ENCODE peak calls at places on chromosomes 4 and X, in seven cellular contexts. Z is aorta; A is CD8-positive, alpha-beta memory T cell; B is fibroblast of mammary gland; W is IMR-90; Q is cardiac muscle cell; L is tibial nerve. K is an unnamed sample.

GRCh38 chrX:17859609-17860178 is 1.4 kb downstream of the RAI2 start:
- DNase-seq in W (no peak), B (no peak), L (no peak), Q (no peak), A (no peak), Z (no peak), K (no peak)

GRCh38 chrX:150508461-150509367 is 59.7 kb upstream of the MTM1 start:
- DNase-seq in B (peak; percentile 28), L (peak; percentile 25), A (no peak), Q (no peak), Z (peak; percentile 82), W (peak; percentile 10), K (no peak)

GRCh38 chr4:44446801-44447562 is 1.6 kb downstream of the KCTD8 start:
- DNase-seq in Z (no peak), Q (no peak), W (no peak), B (no peak), L (no peak), A (no peak), K (no peak)

GRCh38 chr4:174260099-174260498 is 23.4 kb downstream of the FBXO8 start:
- DNase-seq in L (no peak), B (peak; percentile 88), W (peak; percentile 85), Z (no peak), Q (no peak), A (no peak), K (no peak)

GRCh38 chr4:2797545-2798305 is 4.8 kb downstream of the SH3BP2 start:
- DNase-seq in Z (no peak), B (no peak), Q (no peak), L (no peak), W (no peak), A (peak; percentile 48), K (no peak)

GRCh38 chr4:89797117-89797516 is 39.8 kb downstream of the SNCA start:
- DNase-seq in L (no peak), W (peak; percentile 34), A (no peak), Q (no peak), Z (no peak), B (peak; percentile 41), K (peak; percentile 63)

GRCh38 chrX:49039598-49040375 is 3.4 kb downstream of the TFE3 start:
- DNase-seq in Z (peak; percentile 80), Q (peak; percentile 91), W (peak; percentile 94), B (peak; percentile 94), A (peak; percentile 54), L (peak; percentile 69), K (peak; percentile 80)

GRCh38 chr4:94358101-94358500 is 15.5 kb upstream of the HPGDS start:
- DNase-seq in W (no peak), Z (no peak), L (no peak), Q (no peak), A (no peak), B (no peak), K (no peak)

GRCh38 chr4:159455675-159456235 is 352.9 kb downstream of the RAPGEF2 start:
- DNase-seq in A (no peak), Z (no peak), B (peak; percentile 55), W (peak; percentile 55), Q (peak; percentile 57), L (peak; percentile 44), K (no peak)

DNA sequence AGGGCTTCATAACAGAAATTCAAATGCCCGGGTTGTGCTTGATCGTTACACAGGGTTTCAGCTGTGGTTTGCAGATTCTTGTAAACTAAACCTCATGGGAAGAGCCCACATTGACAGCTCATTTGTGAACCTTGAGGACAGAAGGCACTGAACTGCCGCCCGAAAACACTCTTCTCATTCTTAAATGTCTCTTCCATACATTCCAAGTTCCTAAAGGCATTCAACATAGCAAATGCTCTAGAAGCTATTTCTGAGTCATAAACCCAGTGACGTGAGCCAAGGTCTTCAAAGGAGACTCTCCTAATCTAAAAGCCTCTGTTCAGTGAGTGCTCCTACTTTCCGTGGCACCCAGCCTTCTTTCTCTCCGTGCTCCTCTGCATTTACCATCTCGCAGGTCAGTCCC is 737.8 kb upstream of the FRG1 start:
- DNase-seq in W (peak; percentile 89), B (peak; percentile 63), Z (no peak), A (no peak), Q (peak; percentile 17), L (no peak), K (no peak)
- H3K4me3 ChIP-seq in W (peak overlapping the region; percentile 26), B (peak overlapping the region; percentile 34), Z (no peak overlapping the region), A (no peak overlapping the region), Q (no peak overlapping the region), L (no peak overlapping the region), K (no peak overlapping the region)

GRCh38 chrX:34874763-34875162 is 67.8 kb upstream of the FAM47B start:
- DNase-seq in L (no peak), Q (no peak), W (no peak), B (no peak), A (no peak), Z (no peak), K (no peak)

GRCh38 chrX:34877451-34877850 is 65.1 kb upstream of the FAM47B start:
- DNase-seq in L (no peak), Z (no peak), B (peak; percentile 32), A (no peak), W (peak; percentile 59), Q (no peak), K (no peak)

GRCh38 chrX:34875204-34875603 is 67.4 kb upstream of the FAM47B start:
- DNase-seq in W (peak; percentile 75), L (no peak), B (peak; percentile 71), A (no peak), Q (no peak), Z (no peak), K (peak; percentile 18)

GRCh38 chrX:34868633-34869032 is 74.0 kb upstream of the FAM47B start:
- DNase-seq in L (no peak), Q (no peak), A (no peak), Z (no peak), B (no peak), W (no peak), K (no peak)

DNA sequence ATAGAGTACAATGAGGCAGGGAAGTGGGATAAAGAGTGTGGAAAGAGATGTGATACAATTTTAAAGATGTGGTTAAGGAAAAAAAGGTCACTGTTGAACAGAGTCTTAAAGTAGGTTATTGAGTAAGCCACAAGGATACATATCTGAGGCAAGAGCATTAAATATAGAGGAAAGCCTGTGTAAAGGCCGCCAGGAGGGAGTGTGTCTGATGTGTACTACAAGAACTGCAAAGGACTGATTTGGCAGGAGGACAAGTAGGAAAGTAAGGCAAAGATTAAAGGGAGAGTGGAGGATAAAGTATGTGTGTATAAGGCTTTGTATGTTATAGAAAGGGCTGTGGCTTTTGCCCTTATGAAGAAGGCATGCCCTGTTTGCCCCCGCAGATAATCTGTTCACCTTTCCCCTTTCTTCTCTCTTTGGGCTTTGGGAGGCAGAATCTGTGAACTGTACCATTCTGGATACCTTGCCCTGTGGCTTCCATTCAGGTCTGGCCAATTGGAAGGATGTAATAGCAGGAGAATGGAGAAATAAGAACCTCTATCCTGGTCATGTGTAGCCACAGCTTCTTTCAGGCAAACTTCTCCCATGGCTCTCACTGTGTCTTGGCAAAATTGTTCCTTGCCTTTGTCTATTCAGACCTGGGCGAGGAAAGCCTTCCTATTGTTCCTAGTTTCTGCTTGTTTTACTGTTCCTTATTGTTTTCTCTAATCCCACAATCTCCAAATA is 68.9 kb upstream of the FAM47B start:
- DNase-seq in Z (no peak), L (no peak), Q (no peak), B (peak; percentile 25), W (peak; percentile 36), A (no peak), K (no peak)
- H3K4me3 ChIP-seq in Z (no peak overlapping the region), L (no peak overlapping the region), Q (no peak overlapping the region), B (no peak overlapping the region), W (no peak overlapping the region), A (no peak overlapping the region), K (no peak overlapping the region)

GRCh38 chr4:184693056-184693455 is 40.8 kb downstream of the CENPU start:
- DNase-seq in W (peak; percentile 62), Q (no peak), Z (no peak), A (no peak), L (no peak), B (no peak), K (peak; percentile 15)

GRCh38 chr4:184694412-184694956 is 39.4 kb downstream of the CENPU start:
- DNase-seq in L (no peak), Q (no peak), W (no peak), Z (no peak), B (no peak), A (no peak), K (no peak)

GRCh38 chr4:184699941-184700340 is 34.0 kb downstream of the CENPU start:
- DNase-seq in W (peak; percentile 30), B (no peak), Z (no peak), Q (no peak), L (no peak), A (no peak), K (no peak)

GRCh38 chr4:184695178-184695896 is 38.6 kb downstream of the CENPU start:
- DNase-seq in Q (peak; percentile 15), A (no peak), W (peak; percentile 19), B (no peak), Z (no peak), L (no peak), K (no peak)

GRCh38 chr4:184697956-184698355 is 35.9 kb downstream of the CENPU start:
- DNase-seq in A (no peak), Z (no peak), L (no peak), Q (no peak), B (no peak), W (no peak), K (no peak)
- H3K4me3 ChIP-seq in A (no peak overlapping the region), Z (peak overlapping the region; percentile 42), L (no peak overlapping the region), Q (no peak overlapping the region), B (no peak overlapping the region), W (no peak overlapping the region), K (no peak overlapping the region)

DNA sequence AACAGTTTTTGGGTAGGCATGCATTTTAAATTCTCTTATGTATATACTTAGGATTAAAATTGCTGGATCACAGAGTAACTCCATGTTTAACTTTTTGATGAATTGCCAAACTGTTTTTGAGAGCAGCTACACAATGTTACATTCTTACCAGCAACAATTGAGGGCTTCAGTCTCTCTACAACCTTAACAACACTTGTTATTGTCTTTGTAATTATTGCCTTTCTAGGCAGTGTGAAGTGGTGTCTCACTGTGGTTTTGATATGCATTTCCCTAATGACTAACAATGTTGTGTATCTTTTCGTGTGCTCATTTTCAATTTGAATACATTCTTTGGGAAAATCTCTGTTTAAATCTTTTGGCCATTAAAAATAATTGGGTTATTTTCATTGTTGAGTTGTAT is 17.3 kb upstream of the F11 start:
- DNase-seq in B (no peak), W (no peak), Z (no peak), Q (no peak), A (no peak), L (no peak), K (no peak)
- H3K4me3 ChIP-seq in B (no peak overlapping the region), W (no peak overlapping the region), Z (no peak overlapping the region), Q (no peak overlapping the region), A (no peak overlapping the region), L (no peak overlapping the region), K (no peak overlapping the region)

K was measured in astrocyte of the cerebellum.